ENCODE peak calls at places on chromosomes 5 and 9, in eight cellular contexts. A is NCI-H2171, E is H54, I is RPMI7951, F is psoas muscle, N is SW480, G is kidney glomerular epithelial cell, J is uterus. W is an unnamed sample.

GRCh38 chr5:160274483-160274931 is 37.9 kb downstream of the CCNJL start:
- DNase-seq in A (no peak), E (no peak), I (no peak), F (no peak), N (no peak), G (no peak), J (no peak), W (no peak)

GRCh38 chr5:150703767-150704166 is 2.9 kb upstream of the RBM22 start:
- DNase-seq in A (no peak), E (no peak), I (no peak), F (no peak), N (no peak), G (no peak), J (no peak), W (no peak)

GRCh38 chr5:17229308-17229707 is 11.9 kb downstream of the BASP1 start:
- DNase-seq in A (no peak), E (no peak), I (no peak), F (no peak), N (no peak), G (no peak), J (no peak), W (no peak)

GRCh38 chr9:14895806-14896205 is 14.4 kb downstream of the FREM1 start:
- DNase-seq in A (no peak), E (no peak), I (no peak), F (no peak), N (no peak), G (no peak), J (no peak), W (no peak)

GRCh38 chr5:177473461-177473991 is at the start of gene DBN1:
- DNase-seq in A (peak), E (peak), I (peak), F (peak), N (peak), G (peak), J (peak), W (no peak)

GRCh38 chr9:91803143-91803940 is 146.7 kb downstream of the ROR2 start:
- DNase-seq in A (no peak), E (no peak), I (peak), F (no peak), N (no peak), G (no peak), J (no peak), W (no peak)

GRCh38 chr5:34709861-34710673 is 53.9 kb downstream of the RAI14 start:
- DNase-seq in A (no peak), E (peak), I (no peak), F (no peak), N (no peak), G (peak), J (no peak), W (no peak)

GRCh38 chr9:80650964-80651555 is 1038.3 kb downstream of the TLE1 start:
- DNase-seq in A (no peak), E (no peak), I (peak), F (no peak), N (no peak), G (peak), J (no peak), W (no peak)

GRCh38 chr5:78660401-78660800 is 11.8 kb upstream of the LHFPL2 start:
- DNase-seq in A (no peak), E (no peak), I (no peak), F (no peak), N (no peak), G (no peak), J (no peak), W (no peak)

GRCh38 chr5:131854134-131854533 is 57.3 kb upstream of the FNIP1 start:
- DNase-seq in A (no peak), E (no peak), I (peak), F (no peak), N (peak), G (no peak), J (no peak), W (no peak)

GRCh38 chr9:114837923-114838322 is 32.1 kb upstream of the TNFSF15 start:
- DNase-seq in A (no peak), E (no peak), I (no peak), F (no peak), N (no peak), G (no peak), J (no peak), W (no peak)

GRCh38 chr5:80399553-80400239 is 8.2 kb upstream of the ZFYVE16 start:
- DNase-seq in A (no peak), E (no peak), I (peak), F (no peak), N (peak), G (peak), J (no peak), W (no peak)

GRCh38 chr5:153654444-153654843 is 164.0 kb downstream of the GRIA1 start:
- DNase-seq in A (no peak), E (no peak), I (no peak), F (no peak), N (peak), G (no peak), J (no peak), W (no peak)

GRCh38 chr9:132780230-132781007 is 97.7 kb downstream of the AK8 start:
- DNase-seq in A (no peak), E (no peak), I (peak), F (no peak), N (no peak), G (peak), J (no peak), W (no peak)

GRCh38 chr9:33024126-33024965 is 727 bp upstream of the DNAJA1 start:
- DNase-seq in A (no peak), E (no peak), I (no peak), F (no peak), N (peak), G (no peak), J (peak), W (no peak)

GRCh38 chr9:15901572-15901971 is 348.7 kb downstream of the CCDC171 start:
- DNase-seq in A (no peak), E (no peak), I (no peak), F (no peak), N (no peak), G (no peak), J (no peak), W (no peak)

GRCh38 chr9:130209422-130209821 is 37.2 kb downstream of the NCS1 start:
- DNase-seq in A (no peak), E (no peak), I (no peak), F (no peak), N (no peak), G (peak), J (peak), W (no peak)

GRCh38 chr5:112757468-112758208 is 20.0 kb downstream of the APC start:
- DNase-seq in A (no peak), E (no peak), I (peak), F (no peak), N (peak), G (peak), J (no peak), W (no peak)

GRCh38 chr5:146378981-146379380 is 40.3 kb downstream of the POU4F3 start:
- DNase-seq in A (no peak), E (no peak), I (no peak), F (no peak), N (no peak), G (no peak), J (no peak), W (no peak)

GRCh38 chr5:68848086-68848485 is 245.7 kb upstream of the SLC30A5 start:
- DNase-seq in A (no peak), E (no peak), I (peak), F (no peak), N (no peak), G (no peak), J (no peak), W (no peak)

GRCh38 chr5:131264453-131265200 is 774 bp downstream of the CDC42SE2 start:
- DNase-seq in A (no peak), E (no peak), I (peak), F (peak), N (peak), G (no peak), J (peak), W (peak)

GRCh38 chr5:73354406-73354805 is 94.2 kb downstream of the FOXD1 start:
- DNase-seq in A (no peak), E (no peak), I (no peak), F (no peak), N (no peak), G (no peak), J (no peak), W (no peak)

GRCh38 chr9:133810556-133811195 is 72.5 kb upstream of the SARDH start:
- DNase-seq in A (no peak), E (no peak), I (no peak), F (no peak), N (no peak), G (no peak), J (no peak), W (no peak)

GRCh38 chr9:128244443-128245226 is 31.2 kb downstream of the GOLGA2 start:
- DNase-seq in A (no peak), E (no peak), I (peak), F (peak), N (no peak), G (no peak), J (peak), W (no peak)